ENCODE peak calls at places on chromosomes 4 and X, in four cellular contexts. K, F, S and J are unnamed samples.

GRCh38 chr4:79611026-79611425 is 203.0 kb upstream of the GK2 start:
- DNase-seq in K (no peak), F (no peak), S (no peak), J (no peak)

GRCh38 chr4:8308856-8309771 is 39.6 kb downstream of the HTRA3 start:
- DNase-seq in K (no peak), F (no peak), S (no peak), J (no peak)

GRCh38 chrX:20514358-20514757 is 247.6 kb upstream of the RPS6KA3 start:
- DNase-seq in K (no peak), F (peak; percentile 80), S (no peak), J (peak; percentile 73)

GRCh38 chrX:134717698-134718328 is 59.5 kb upstream of the PLAC1 start:
- DNase-seq in K (no peak), F (no peak), S (no peak), J (no peak)

GRCh38 chr4:94390804-94391410 is 48.3 kb upstream of the HPGDS start:
- DNase-seq in K (no peak), F (no peak), S (peak; percentile 6), J (no peak)

GRCh38 chr4:87843936-87844335 is 11.2 kb downstream of the MEPE start:
- DNase-seq in K (no peak), F (peak; percentile 59), S (peak; percentile 80), J (peak; percentile 6)

GRCh38 chr4:39043058-39043696 is 11.0 kb upstream of the TMEM156 start:
- DNase-seq in K (no peak), F (peak; percentile 49), S (no peak), J (peak; percentile 39)

GRCh38 chr4:3765271-3766206 is 646 bp upstream of the ADRA2C start:
- DNase-seq in K (no peak), F (peak; percentile 37), S (no peak), J (peak; percentile 66)